ENCODE peak calls at places on chromosomes 16 and 17, in ten cellular contexts. J, M, G, I, X, E, K, P, B and C are unnamed samples.

GRCh38 chr17:81285894-81286293 is 9.2 kb downstream of the SLC38A10 start:
- DNase-seq in J (no peak), M (no peak), G (no peak), I (no peak), X (no peak), E (no peak), K (no peak), P (no peak), B (no peak), C (no peak)

GRCh38 chr16:53219795-53220194 is 165.0 kb downstream of the CHD9 start:
- DNase-seq in J (no peak), M (no peak), G (no peak), I (no peak), X (no peak), E (no peak), K (no peak), P (no peak), B (no peak), C (no peak)

GRCh38 chr16:78045865-78046581 is 23.7 kb downstream of the CLEC3A start:
- DNase-seq in J (no peak), M (no peak), G (peak), I (peak), X (no peak), E (peak), K (peak), P (no peak), B (peak), C (peak)

GRCh38 chr17:56887105-56887504 is 26.7 kb downstream of the TRIM25 start:
- DNase-seq in J (no peak), M (no peak), G (no peak), I (no peak), X (no peak), E (no peak), K (no peak), P (no peak), B (no peak), C (no peak)

GRCh38 chr16:64434526-64435069 is 687.3 kb downstream of the CDH11 start:
- DNase-seq in J (peak), M (no peak), G (no peak), I (no peak), X (no peak), E (no peak), K (no peak), P (no peak), B (no peak), C (no peak)

GRCh38 chr17:74610108-74610507 is 13.4 kb downstream of the CD300E start:
- DNase-seq in J (no peak), M (no peak), G (no peak), I (no peak), X (no peak), E (no peak), K (no peak), P (no peak), B (no peak), C (peak)

GRCh38 chr16:51636913-51637743 is 486.1 kb upstream of the SALL1 start:
- DNase-seq in J (no peak), M (no peak), G (no peak), I (no peak), X (no peak), E (no peak), K (no peak), P (no peak), B (no peak), C (peak)

GRCh38 chr17:17121162-17121561 is 78.9 kb downstream of the MPRIP start:
- DNase-seq in J (peak), M (no peak), G (no peak), I (no peak), X (no peak), E (no peak), K (no peak), P (no peak), B (no peak), C (no peak)

GRCh38 chr17:63967953-63968352 is 4.8 kb downstream of the SCN4A start:
- DNase-seq in J (no peak), M (no peak), G (no peak), I (no peak), X (no peak), E (no peak), K (no peak), P (no peak), B (no peak), C (no peak)

GRCh38 chr16:47311738-47312505 is 148.9 kb downstream of the ITFG1 start:
- DNase-seq in J (no peak), M (no peak), G (no peak), I (no peak), X (no peak), E (no peak), K (no peak), P (no peak), B (no peak), C (peak)

GRCh38 chr17:44272321-44272951 is 4.5 kb upstream of the SLC4A1 start:
- DNase-seq in J (no peak), M (no peak), G (no peak), I (no peak), X (no peak), E (no peak), K (no peak), P (no peak), B (no peak), C (no peak)

GRCh38 chr16:50207652-50208051 is 54.5 kb downstream of the TENT4B start:
- DNase-seq in J (no peak), M (no peak), G (no peak), I (peak), X (no peak), E (no peak), K (no peak), P (no peak), B (no peak), C (no peak)

GRCh38 chr17:73342057-73342522 is 30.3 kb upstream of the CDC42EP4 start:
- DNase-seq in J (no peak), M (no peak), G (no peak), I (peak), X (no peak), E (no peak), K (peak), P (no peak), B (no peak), C (peak)

GRCh38 chr16:48810803-48811453 is 200.9 kb upstream of the N4BP1 start:
- DNase-seq in J (no peak), M (no peak), G (no peak), I (no peak), X (no peak), E (no peak), K (no peak), P (no peak), B (no peak), C (no peak)

GRCh38 chr16:79609861-79610260 is 9.3 kb upstream of the MAF start:
- DNase-seq in J (no peak), M (no peak), G (no peak), I (no peak), X (no peak), E (no peak), K (peak), P (no peak), B (no peak), C (no peak)